ENCODE peak calls at places on chromosomes 6 and 20, in six cellular contexts. T, J, P, B, S and Y are unnamed samples.

GRCh38 chr6:92945799-92946198 is 473.6 kb downstream of the EPHA7 start:
- DNase-seq in P (peak; percentile 50), S (no peak), T (no peak), J (no peak), B (peak; percentile 62), Y (no peak)

GRCh38 chr6:162416307-162416706 is 311.3 kb downstream of the PRKN start:
- DNase-seq in S (no peak), B (no peak), J (no peak), P (no peak), T (no peak), Y (no peak)

GRCh38 chr6:83429857-83430605 is 820 bp downstream of the ME1 start:
- DNase-seq in T (no peak), J (peak; percentile 43), B (peak; percentile 59), P (no peak), S (no peak), Y (no peak)

GRCh38 chr6:7004581-7005297 is 103.0 kb upstream of the RREB1 start:
- DNase-seq in T (no peak), B (no peak), P (no peak), J (no peak), S (no peak), Y (no peak)

GRCh38 chr6:128173290-128173689 is 272.4 kb upstream of the THEMIS start:
- DNase-seq in J (no peak), T (no peak), B (no peak), P (no peak), S (no peak), Y (no peak)

GRCh38 chr20:35171753-35172433 is at the start of gene PROCR:
- DNase-seq in T (peak; percentile 86), J (peak; percentile 77), B (peak; percentile 97), S (peak; percentile 82), P (peak; percentile 93), Y (peak; percentile 88)

GRCh38 chr6:26240157-26240980 is 124.6 kb upstream of the BTN3A2 start:
- DNase-seq in T (peak; percentile 76), P (no peak), J (peak; percentile 37), S (no peak), B (no peak), Y (peak; percentile 41)

GRCh38 chr6:26284537-26285142 is 80.4 kb upstream of the BTN3A2 start:
- DNase-seq in S (peak; percentile 49), J (peak; percentile 45), P (no peak), B (peak; percentile 66), T (peak; percentile 49), Y (peak; percentile 41)

DNA sequence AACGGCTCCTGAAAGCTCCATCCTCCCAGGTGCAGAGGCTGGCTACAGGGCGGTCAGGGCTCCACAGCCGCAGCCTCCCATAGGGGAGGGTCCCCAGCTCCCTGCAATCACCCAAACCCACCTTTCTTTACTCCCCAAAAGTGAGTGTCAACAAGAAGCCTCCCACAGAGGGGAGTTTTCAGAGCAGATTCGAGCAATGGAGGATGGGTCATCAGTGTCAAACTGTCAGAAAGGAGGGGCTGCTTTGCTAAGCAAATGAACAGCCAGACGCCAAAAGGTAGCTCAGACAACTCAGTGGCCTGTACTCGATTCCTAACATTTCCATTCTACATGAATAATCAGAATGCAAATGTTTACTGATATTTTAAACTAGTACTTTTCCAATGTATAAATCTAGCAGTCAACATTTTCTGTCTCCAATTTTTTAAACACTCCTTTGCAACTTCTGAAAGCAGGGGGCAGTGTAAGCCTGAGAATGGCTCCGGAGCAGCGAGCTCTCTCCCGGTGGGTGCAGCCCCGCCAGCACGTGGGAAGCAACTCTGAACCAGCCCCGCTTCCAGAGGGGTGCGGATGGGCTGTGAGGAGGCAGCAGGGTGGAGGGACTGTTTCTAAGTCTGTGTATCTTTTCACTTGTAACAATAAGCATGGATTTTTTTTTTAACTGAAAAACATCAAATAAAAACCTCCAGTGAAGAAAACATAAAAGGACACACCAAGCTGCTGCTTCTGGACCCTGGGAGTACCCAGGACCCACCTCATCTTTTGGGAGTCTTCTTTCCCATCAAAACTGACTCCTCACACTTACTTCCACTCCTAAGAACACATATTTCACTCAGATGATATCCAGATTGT is 54.9 kb downstream of the TAF4 start:
- DNase-seq in T (no peak), J (peak; percentile 40), P (no peak), S (peak; percentile 40), B (peak; percentile 60), Y (peak; percentile 46)
- H3K36me3 ChIP-seq in T (no peaks in the 10 kb centered on the region), J (no peaks in the 10 kb centered on the region), P (peaks cover 1% of the 10 kb centered on the region), S (peaks cover 79% of the 10 kb centered on the region), B (peaks cover 15% of the 10 kb centered on the region), Y (peaks cover 65% of the 10 kb centered on the region)

GRCh38 chr6:37856285-37856684 is 36.8 kb downstream of the ZFAND3 start:
- DNase-seq in J (no peak), B (no peak), S (no peak), T (no peak), P (no peak), Y (no peak)
- H3K36me3 ChIP-seq in J (no peaks in the 10 kb centered on the region), B (peaks cover 3% of the 10 kb centered on the region), S (peaks cover 6% of the 10 kb centered on the region), T (no peaks in the 10 kb centered on the region), P (no peaks in the 10 kb centered on the region), Y (no peaks in the 10 kb centered on the region)

GRCh38 chr20:3603108-3603507 is 60.1 kb downstream of the GFRA4 start:
- DNase-seq in T (no peak), S (no peak), P (no peak), B (no peak), J (no peak), Y (no peak)
- H3K36me3 ChIP-seq in T (no peaks in the 10 kb centered on the region), S (peaks cover 80% of the 10 kb centered on the region), P (no peaks in the 10 kb centered on the region), B (peaks cover 11% of the 10 kb centered on the region), J (peaks cover 3% of the 10 kb centered on the region), Y (peaks cover 75% of the 10 kb centered on the region)

GRCh38 chr20:45946149-45946970 is 11.9 kb downstream of the PCIF1 start:
- DNase-seq in B (no peak), J (peak; percentile 81), S (no peak), P (no peak), T (peak; percentile 65), Y (no peak)
- H3K36me3 ChIP-seq in B (peaks cover 50% of the 10 kb centered on the region), J (no peaks in the 10 kb centered on the region), S (peaks cover 100% of the 10 kb centered on the region), P (peaks cover 6% of the 10 kb centered on the region), T (peaks cover 16% of the 10 kb centered on the region), Y (peaks cover 100% of the 10 kb centered on the region)

GRCh38 chr6:35839019-35839418 is 33.9 kb downstream of the LHFPL5 start:
- DNase-seq in T (no peak), S (no peak), B (no peak), J (no peak), P (no peak), Y (no peak)

GRCh38 chr6:35831257-35832007 is 26.3 kb downstream of the LHFPL5 start:
- DNase-seq in P (peak; percentile 19), J (no peak), S (no peak), T (no peak), B (no peak), Y (no peak)

GRCh38 chr6:35829306-35829705 is 24.2 kb downstream of the LHFPL5 start:
- DNase-seq in J (no peak), T (no peak), B (no peak), S (no peak), P (no peak), Y (no peak)

GRCh38 chr6:35833534-35833933 is 28.4 kb downstream of the LHFPL5 start:
- DNase-seq in B (no peak), T (no peak), P (no peak), S (no peak), J (no peak), Y (no peak)
- H3K36me3 ChIP-seq in B (peaks cover 41% of the 10 kb centered on the region), T (no peaks in the 10 kb centered on the region), P (no peaks in the 10 kb centered on the region), S (peaks cover 53% of the 10 kb centered on the region), J (no peaks in the 10 kb centered on the region), Y (peaks cover 35% of the 10 kb centered on the region)

DNA sequence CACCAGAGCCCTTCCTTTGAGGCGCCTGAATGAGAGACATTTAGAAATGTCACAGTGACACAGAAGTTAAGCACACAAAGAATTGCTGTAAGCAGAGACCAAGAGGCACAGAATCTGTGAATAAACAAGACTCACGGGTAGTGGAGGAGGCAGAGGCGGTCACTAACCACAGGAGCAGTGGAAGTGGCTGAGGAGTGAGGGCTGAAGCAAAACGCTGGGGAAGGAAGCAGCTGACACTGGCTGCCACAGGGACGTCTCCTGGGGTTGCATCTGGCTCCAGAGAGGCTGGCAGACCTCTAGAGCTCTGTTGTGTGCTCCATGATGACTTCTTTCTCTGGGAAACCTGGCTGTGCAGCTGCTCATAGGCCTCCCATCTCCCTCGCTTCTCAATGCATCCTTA is 65.0 kb upstream of the SLC2A12 start:
- DNase-seq in P (no peak), S (no peak), T (no peak), B (no peak), J (no peak), Y (no peak)
- H3K36me3 ChIP-seq in P (no peaks in the 10 kb centered on the region), S (no peaks in the 10 kb centered on the region), T (no peaks in the 10 kb centered on the region), B (no peaks in the 10 kb centered on the region), J (no peaks in the 10 kb centered on the region), Y (no peaks in the 10 kb centered on the region)